ENCODE peak calls at places on chromosomes 12 and 14, in five cellular contexts. P is cardiac muscle cell, O is BJ, D is ovary, L is lower leg skin. Z is an unnamed sample.

GRCh38 chr14:61581340-61581739 is 114.0 kb upstream of the HIF1A start:
- DNase-seq in P (no peak), O (no peak), D (no peak), L (no peak), Z (no peak)

GRCh38 chr12:40819427-40820108 is 127.3 kb downstream of the CNTN1 start:
- DNase-seq in P (no peak), O (no peak), D (no peak), L (peak), Z (no peak)

GRCh38 chr12:2335109-2335508 is 282.3 kb downstream of the CACNA1C start:
- DNase-seq in P (no peak), O (no peak), D (no peak), L (no peak), Z (no peak)

GRCh38 chr14:88605594-88605993 is 42.8 kb downstream of the ZC3H14 start:
- DNase-seq in P (no peak), O (no peak), D (no peak), L (no peak), Z (no peak)

GRCh38 chr14:72443991-72444431 is 449.9 kb downstream of the DPF3 start:
- DNase-seq in P (no peak), O (no peak), D (no peak), L (no peak), Z (no peak)

GRCh38 chr14:32710351-32711102 is 228.2 kb upstream of the NPAS3 start:
- DNase-seq in P (peak), O (no peak), D (peak), L (no peak), Z (no peak)

GRCh38 chr14:24710403-24711063 is 76.5 kb upstream of the GZMB start:
- DNase-seq in P (peak), O (no peak), D (peak), L (peak), Z (no peak)

GRCh38 chr12:82174383-82174782 is 183.8 kb downstream of the CCDC59 start:
- DNase-seq in P (no peak), O (no peak), D (no peak), L (no peak), Z (no peak)

GRCh38 chr12:57454566-57455373 is at the start of gene INHBE:
- DNase-seq in P (peak), O (peak), D (no peak), L (no peak), Z (no peak)

GRCh38 chr12:64665506-64665905 is 55.2 kb downstream of the RASSF3 start:
- DNase-seq in P (peak), O (no peak), D (no peak), L (no peak), Z (no peak)

GRCh38 chr12:72057330-72057911 is 118.8 kb downstream of the TPH2 start:
- DNase-seq in P (peak), O (peak), D (no peak), L (no peak), Z (no peak)

GRCh38 chr12:22117551-22117950 is 71.5 kb downstream of the CMAS start:
- DNase-seq in P (no peak), O (no peak), D (no peak), L (no peak), Z (no peak)

GRCh38 chr12:1593232-1594044 is 943 bp downstream of the FBXL14 start:
- DNase-seq in P (no peak), O (no peak), D (no peak), L (no peak), Z (no peak)

GRCh38 chr14:24053548-24054323 is 1.9 kb downstream of the CARMIL3 start:
- DNase-seq in P (no peak), O (no peak), D (peak), L (peak), Z (no peak)

GRCh38 chr14:103679351-103679750 is 35.9 kb downstream of the XRCC3 start:
- DNase-seq in P (peak), O (no peak), D (no peak), L (no peak), Z (no peak)

GRCh38 chr12:92452763-92453162 is 250.0 kb upstream of the PLEKHG7 start:
- DNase-seq in P (no peak), O (no peak), D (no peak), L (no peak), Z (no peak)

GRCh38 chr12:54988402-54989054 is 4.0 kb upstream of the TESPA1 start:
- DNase-seq in P (peak), O (no peak), D (peak), L (no peak), Z (peak)

DNA sequence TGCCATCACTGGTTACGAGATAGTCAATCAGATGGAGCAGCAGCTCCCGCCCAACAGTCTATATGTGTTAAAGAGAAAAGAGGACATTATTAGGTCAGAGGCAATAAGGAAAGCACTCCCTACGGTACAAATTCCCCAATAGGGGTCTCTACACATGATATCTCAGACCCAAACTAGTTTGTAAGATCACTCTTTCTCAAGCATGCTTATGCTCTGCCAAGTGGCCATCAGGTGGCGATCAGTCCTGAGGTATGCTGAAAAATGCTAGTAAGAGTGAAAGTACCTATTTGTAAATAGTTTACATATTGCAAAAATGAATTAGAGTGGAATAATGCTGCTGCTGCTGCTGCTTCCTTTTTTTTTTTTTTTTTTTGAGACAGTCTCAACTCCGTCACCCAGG is 61.1 kb downstream of the CPM start:
- DNase-seq in P (peak), O (no peak), D (no peak), L (no peak), Z (no peak)
- TF ChIP-seq CTCF in P (peak), O (peak), D (no peak), L (no peak), Z (no peak)

GRCh38 chr14:60195179-60195810 is 30.1 kb upstream of the DHRS7 start:
- DNase-seq in P (no peak), O (no peak), D (no peak), L (no peak), Z (no peak)
- TF ChIP-seq CTCF in P (no peak), O (no peak), D (no peak), L (no peak), Z (no peak)

DNA sequence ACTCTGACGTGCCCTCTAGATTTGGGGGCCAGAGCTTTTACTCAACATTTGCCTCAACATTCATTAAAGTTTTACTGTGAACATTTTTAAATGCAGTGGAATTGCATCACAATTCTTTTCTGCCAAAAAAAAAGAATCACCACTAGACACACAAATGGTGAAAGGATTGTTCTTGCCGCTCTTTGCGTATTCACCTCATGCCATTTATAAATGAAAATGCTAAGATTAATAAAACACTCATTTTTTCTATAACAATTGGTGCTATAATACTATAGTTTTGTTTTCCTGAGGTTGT is 985 bp downstream of the RHOJ start:
- DNase-seq in P (peak), O (no peak), D (no peak), L (no peak), Z (no peak)
- TF ChIP-seq CTCF in P (no peak), O (no peak), D (no peak), L (no peak), Z (no peak)

DNA sequence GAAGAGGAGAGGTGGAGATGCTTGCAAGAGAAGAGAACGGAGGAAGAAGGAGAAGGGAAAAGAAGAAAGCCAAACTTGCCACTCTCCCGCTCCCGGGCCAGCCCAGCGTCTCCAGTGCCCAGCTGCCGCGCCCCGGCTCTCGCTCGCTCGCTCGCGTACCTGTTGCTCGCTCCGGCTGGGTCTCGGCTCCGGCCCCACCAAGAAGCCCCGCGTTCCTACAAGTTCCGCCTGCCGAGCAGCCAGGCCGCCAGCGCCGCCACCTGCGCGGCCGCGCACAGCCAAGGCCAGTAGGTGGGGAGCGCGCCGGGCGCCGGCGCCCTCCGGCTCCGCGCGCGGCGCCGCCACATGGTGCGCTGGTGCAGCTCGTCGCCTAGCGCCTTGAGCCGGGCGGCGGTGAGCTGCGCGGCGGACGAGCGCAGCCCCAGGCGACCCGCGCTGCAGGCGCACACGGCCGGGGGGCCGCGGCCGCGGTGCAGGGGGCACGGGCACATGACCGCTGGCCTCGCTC is 370 bp downstream of the HRK start:
- DNase-seq in P (peak), O (no peak), D (no peak), L (no peak), Z (no peak)
- TF ChIP-seq CTCF in P (no peak), O (no peak), D (no peak), L (no peak), Z (no peak)

DNA sequence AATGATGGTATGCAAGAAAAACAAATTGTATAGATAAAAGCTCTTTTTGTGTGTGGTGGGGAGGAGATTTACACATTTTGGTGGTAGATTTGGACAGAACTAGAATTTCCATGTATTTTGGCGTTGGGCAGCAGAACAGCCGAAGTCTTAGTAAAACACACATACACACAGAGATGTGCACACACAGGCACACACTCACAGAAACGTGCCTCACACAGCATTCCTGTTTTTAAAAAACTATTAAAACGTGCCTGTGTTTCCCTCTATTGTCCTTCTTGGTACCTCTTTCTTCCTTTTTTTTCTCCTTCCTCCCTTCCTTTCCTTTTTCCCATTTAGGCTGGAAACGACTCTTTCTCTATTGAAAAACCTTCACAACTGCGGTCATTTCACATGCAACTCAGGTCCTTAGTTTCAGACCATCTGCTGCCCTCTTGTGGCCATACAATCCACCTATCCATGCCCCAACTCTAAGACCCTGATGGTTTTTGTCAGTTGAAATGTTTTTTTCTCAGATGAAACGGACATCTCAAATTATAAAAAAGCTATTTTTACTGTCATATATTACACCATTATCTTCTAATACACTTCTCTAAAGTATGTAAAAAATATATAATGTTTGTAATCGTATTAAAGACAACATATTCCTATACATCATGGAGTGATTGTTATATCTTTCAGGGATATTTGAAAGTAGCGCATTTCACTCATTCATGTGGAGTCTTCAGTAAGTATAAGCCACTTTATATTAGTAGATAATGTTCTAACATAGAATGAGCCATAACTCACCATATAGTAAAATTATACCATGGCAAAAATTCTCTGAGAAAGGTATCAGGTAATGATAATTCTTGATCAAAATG is 386.7 kb upstream of the NOVA1 start:
- DNase-seq in P (peak), O (no peak), D (peak), L (no peak), Z (peak)
- TF ChIP-seq CTCF in P (peak), O (peak), D (no peak), L (no peak), Z (no peak)

GRCh38 chr12:19915392-19916192 is 452.7 kb upstream of the PDE3A start:
- DNase-seq in P (peak), O (peak), D (no peak), L (no peak), Z (no peak)
- TF ChIP-seq CTCF in P (peak), O (peak), D (peak), L (no peak), Z (peak)

DNA sequence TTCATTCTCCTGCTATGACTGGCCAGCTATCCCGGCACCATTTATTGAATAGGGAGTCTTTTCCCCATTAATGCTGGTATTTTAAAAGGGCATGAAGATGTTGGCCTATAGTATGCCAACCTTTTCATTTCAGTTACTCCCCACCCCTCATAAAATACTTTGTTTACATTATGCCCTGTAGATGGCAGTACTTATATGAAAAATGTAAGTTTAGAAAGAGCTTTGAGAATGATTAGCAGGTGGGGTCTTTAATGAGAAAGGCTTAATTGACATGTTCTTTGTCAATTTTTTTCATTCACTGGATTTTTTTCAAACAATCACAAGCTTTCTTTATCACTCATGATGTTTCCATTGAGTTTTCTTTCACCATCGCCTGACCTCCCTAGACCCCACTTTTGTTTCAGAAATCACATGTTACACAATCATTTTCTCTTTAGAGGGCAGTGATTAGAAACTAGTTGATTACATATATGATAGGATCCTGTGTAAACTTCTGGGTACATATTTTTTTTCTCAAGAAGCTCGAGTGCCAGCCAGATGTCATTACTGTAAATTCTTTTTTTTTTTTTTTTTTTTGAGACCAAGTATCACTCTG is 62.6 kb upstream of the PSMA6 start:
- DNase-seq in P (peak), O (no peak), D (no peak), L (no peak), Z (no peak)
- TF ChIP-seq CTCF in P (peak), O (no peak), D (no peak), L (no peak), Z (no peak)

GRCh38 chr14:74571441-74571841 is 40.6 kb downstream of the LTBP2 start:
- DNase-seq in P (peak), O (no peak), D (no peak), L (no peak), Z (no peak)
- TF ChIP-seq CTCF in P (no peak), O (no peak), D (no peak), L (no peak), Z (no peak)

Z was measured in omental fat pad.